ENCODE peak calls at places on chromosome 2, in nine cellular contexts. One of them, this sample, is unnamed.
A peak's percentile ranks its signal among the peaks of the same experiment; 100 is the strongest.

GRCh38 chr2:198873771-198874501 is 583.8 kb downstream of the SATB2 start:
- DNase-seq in aorta: no peak
- DNase-seq in mesendoderm: no peak
- DNase-seq in cardiac muscle cell: no peak
- DNase-seq in esophagus squamous epithelium: no peak
- DNase-seq in Peyer's patch: no peak
- DNase-seq in CD4-positive, alpha-beta memory T cell: no peak
- DNase-seq in CD8-positive, alpha-beta T cell: no peak
- DNase-seq in uterus: no peak
- DNase-seq in this sample: no peak

GRCh38 chr2:69026026-69026425 is 13.0 kb downstream of the ANTXR1 start:
- DNase-seq in CD4-positive, alpha-beta memory T cell: no peak
- DNase-seq in cardiac muscle cell: no peak
- DNase-seq in Peyer's patch: no peak
- DNase-seq in mesendoderm: peak; percentile 71
- DNase-seq in uterus: no peak
- DNase-seq in CD8-positive, alpha-beta T cell: no peak
- DNase-seq in esophagus squamous epithelium: no peak
- DNase-seq in aorta: no peak
- DNase-seq in this sample: no peak

GRCh38 chr2:179272406-179273192 is 8.0 kb upstream of the SESTD1 start:
- DNase-seq in CD8-positive, alpha-beta T cell: no peak
- DNase-seq in aorta: no peak
- DNase-seq in cardiac muscle cell: peak; percentile 5
- DNase-seq in uterus: no peak
- DNase-seq in mesendoderm: no peak
- DNase-seq in CD4-positive, alpha-beta memory T cell: no peak
- DNase-seq in esophagus squamous epithelium: no peak
- DNase-seq in Peyer's patch: no peak
- DNase-seq in this sample: no peak

GRCh38 chr2:20164061-20164733 is 60.7 kb downstream of the SDC1 start:
- DNase-seq in cardiac muscle cell: peak; percentile 36
- DNase-seq in Peyer's patch: no peak
- DNase-seq in mesendoderm: peak; percentile 69
- DNase-seq in esophagus squamous epithelium: no peak
- DNase-seq in aorta: no peak
- DNase-seq in CD8-positive, alpha-beta T cell: no peak
- DNase-seq in uterus: no peak
- DNase-seq in CD4-positive, alpha-beta memory T cell: no peak
- DNase-seq in this sample: no peak

GRCh38 chr2:162795312-162795711 is 43.3 kb downstream of the KCNH7 start:
- DNase-seq in CD4-positive, alpha-beta memory T cell: no peak
- DNase-seq in esophagus squamous epithelium: no peak
- DNase-seq in Peyer's patch: no peak
- DNase-seq in mesendoderm: peak; percentile 49
- DNase-seq in CD8-positive, alpha-beta T cell: no peak
- DNase-seq in uterus: no peak
- DNase-seq in aorta: no peak
- DNase-seq in cardiac muscle cell: no peak
- DNase-seq in this sample: no peak

GRCh38 chr2:169715379-169716228 is 18.0 kb upstream of the KLHL23 start:
- DNase-seq in uterus: no peak
- DNase-seq in CD4-positive, alpha-beta memory T cell: no peak
- DNase-seq in Peyer's patch: no peak
- DNase-seq in CD8-positive, alpha-beta T cell: no peak
- DNase-seq in cardiac muscle cell: peak; percentile 32
- DNase-seq in mesendoderm: no peak
- DNase-seq in aorta: no peak
- DNase-seq in esophagus squamous epithelium: no peak
- DNase-seq in this sample: no peak

GRCh38 chr2:86249843-86250402 is 50.7 kb downstream of the MRPL35 start:
- DNase-seq in CD8-positive, alpha-beta T cell: no peak
- DNase-seq in CD4-positive, alpha-beta memory T cell: no peak
- DNase-seq in cardiac muscle cell: no peak
- DNase-seq in esophagus squamous epithelium: no peak
- DNase-seq in Peyer's patch: peak; percentile 34
- DNase-seq in uterus: peak; percentile 31
- DNase-seq in mesendoderm: no peak
- DNase-seq in aorta: no peak
- DNase-seq in this sample: no peak

GRCh38 chr2:186254759-186255158 is 231.3 kb upstream of the ZC3H15 start:
- DNase-seq in esophagus squamous epithelium: no peak
- DNase-seq in Peyer's patch: no peak
- DNase-seq in CD8-positive, alpha-beta T cell: no peak
- DNase-seq in aorta: no peak
- DNase-seq in mesendoderm: no peak
- DNase-seq in CD4-positive, alpha-beta memory T cell: no peak
- DNase-seq in cardiac muscle cell: no peak
- DNase-seq in uterus: no peak
- DNase-seq in this sample: no peak

GRCh38 chr2:26850565-26850964 is 2.6 kb downstream of the DPYSL5 start:
- DNase-seq in mesendoderm: no peak
- DNase-seq in uterus: no peak
- DNase-seq in CD8-positive, alpha-beta T cell: no peak
- DNase-seq in Peyer's patch: no peak
- DNase-seq in cardiac muscle cell: no peak
- DNase-seq in CD4-positive, alpha-beta memory T cell: no peak
- DNase-seq in aorta: no peak
- DNase-seq in esophagus squamous epithelium: no peak
- DNase-seq in this sample: no peak

GRCh38 chr2:71859211-71859847 is 288.3 kb downstream of the CYP26B1 start:
- DNase-seq in uterus: no peak
- DNase-seq in mesendoderm: no peak
- DNase-seq in cardiac muscle cell: no peak
- DNase-seq in CD8-positive, alpha-beta T cell: no peak
- DNase-seq in esophagus squamous epithelium: no peak
- DNase-seq in CD4-positive, alpha-beta memory T cell: no peak
- DNase-seq in aorta: no peak
- DNase-seq in Peyer's patch: no peak
- DNase-seq in this sample: no peak

GRCh38 chr2:69911985-69912563 is 2.8 kb upstream of the MXD1 start:
- DNase-seq in aorta: no peak
- DNase-seq in esophagus squamous epithelium: no peak
- DNase-seq in mesendoderm: peak; percentile 71
- DNase-seq in Peyer's patch: no peak
- DNase-seq in CD4-positive, alpha-beta memory T cell: peak; percentile 74
- DNase-seq in uterus: no peak
- DNase-seq in CD8-positive, alpha-beta T cell: no peak
- DNase-seq in cardiac muscle cell: peak; percentile 59
- DNase-seq in this sample: no peak

GRCh38 chr2:239268549-239268948 is 132.3 kb downstream of the HDAC4 start:
- DNase-seq in aorta: no peak
- DNase-seq in CD8-positive, alpha-beta T cell: no peak
- DNase-seq in uterus: no peak
- DNase-seq in CD4-positive, alpha-beta memory T cell: no peak
- DNase-seq in mesendoderm: no peak
- DNase-seq in esophagus squamous epithelium: no peak
- DNase-seq in Peyer's patch: no peak
- DNase-seq in cardiac muscle cell: no peak
- DNase-seq in this sample: no peak

GRCh38 chr2:173760553-173760952 is 204.6 kb downstream of the SP3 start:
- DNase-seq in mesendoderm: no peak
- DNase-seq in aorta: no peak
- DNase-seq in uterus: no peak
- DNase-seq in CD8-positive, alpha-beta T cell: no peak
- DNase-seq in cardiac muscle cell: no peak
- DNase-seq in Peyer's patch: no peak
- DNase-seq in esophagus squamous epithelium: no peak
- DNase-seq in CD4-positive, alpha-beta memory T cell: no peak
- DNase-seq in this sample: no peak

GRCh38 chr2:17878222-17879136 is at the start of gene KCNS3:
- DNase-seq in CD8-positive, alpha-beta T cell: no peak
- DNase-seq in CD4-positive, alpha-beta memory T cell: no peak
- DNase-seq in Peyer's patch: no peak
- DNase-seq in esophagus squamous epithelium: no peak
- DNase-seq in aorta: peak; percentile 55
- DNase-seq in cardiac muscle cell: peak; percentile 79
- DNase-seq in uterus: no peak
- DNase-seq in mesendoderm: peak; percentile 47
- DNase-seq in this sample: peak; percentile 74

GRCh38 chr2:30217644-30218361 is 13.5 kb upstream of the LBH start:
- DNase-seq in cardiac muscle cell: no peak
- DNase-seq in CD8-positive, alpha-beta T cell: no peak
- DNase-seq in CD4-positive, alpha-beta memory T cell: no peak
- DNase-seq in mesendoderm: no peak
- DNase-seq in Peyer's patch: peak; percentile 71
- DNase-seq in uterus: no peak
- DNase-seq in aorta: peak; percentile 80
- DNase-seq in esophagus squamous epithelium: no peak
- DNase-seq in this sample: peak; percentile 91

GRCh38 chr2:9877026-9877425 is 33.8 kb downstream of the TAF1B start:
- DNase-seq in CD8-positive, alpha-beta T cell: no peak
- DNase-seq in CD4-positive, alpha-beta memory T cell: no peak
- DNase-seq in esophagus squamous epithelium: no peak
- DNase-seq in cardiac muscle cell: no peak
- DNase-seq in aorta: no peak
- DNase-seq in Peyer's patch: no peak
- DNase-seq in mesendoderm: no peak
- DNase-seq in uterus: no peak
- DNase-seq in this sample: no peak
- H3K4me1 ChIP-seq in CD8-positive, alpha-beta T cell: no peaks in the 10 kb centered on the region
- H3K4me1 ChIP-seq in CD4-positive, alpha-beta memory T cell: no peaks in the 10 kb centered on the region
- H3K4me1 ChIP-seq in esophagus squamous epithelium: no peaks in the 10 kb centered on the region
- H3K4me1 ChIP-seq in cardiac muscle cell: no peaks in the 10 kb centered on the region
- H3K4me1 ChIP-seq in aorta: no peaks in the 10 kb centered on the region
- H3K4me1 ChIP-seq in Peyer's patch: no peaks in the 10 kb centered on the region
- H3K4me1 ChIP-seq in mesendoderm: peaks cover 6% of the 10 kb centered on the region
- H3K4me1 ChIP-seq in uterus: no peaks in the 10 kb centered on the region
- H3K4me1 ChIP-seq in this sample: no peaks in the 10 kb centered on the region

DNA sequence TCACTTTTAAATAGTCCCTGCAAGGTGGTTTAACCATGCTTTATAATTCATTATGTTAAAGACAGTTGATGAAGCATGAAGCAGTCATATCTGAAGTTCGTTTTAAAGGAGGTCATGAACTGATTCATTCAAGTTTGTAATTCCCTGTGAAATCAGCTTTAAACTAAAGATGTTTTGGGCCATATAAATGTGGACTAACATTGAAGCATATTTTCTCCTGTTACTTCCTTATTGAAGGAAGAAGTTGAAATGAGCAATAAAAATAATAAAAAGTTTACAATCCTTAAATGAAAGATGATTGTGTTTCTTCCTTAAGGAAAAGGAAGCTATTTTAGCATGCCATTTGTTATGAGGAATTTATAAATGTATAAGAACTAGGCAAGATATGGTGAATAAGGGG is 446.1 kb downstream of the XIRP2 start:
- DNase-seq in esophagus squamous epithelium: no peak
- DNase-seq in mesendoderm: no peak
- DNase-seq in Peyer's patch: no peak
- DNase-seq in CD8-positive, alpha-beta T cell: no peak
- DNase-seq in CD4-positive, alpha-beta memory T cell: no peak
- DNase-seq in aorta: no peak
- DNase-seq in uterus: no peak
- DNase-seq in cardiac muscle cell: no peak
- DNase-seq in this sample: no peak
- H3K4me1 ChIP-seq in esophagus squamous epithelium: no peaks in the 10 kb centered on the region
- H3K4me1 ChIP-seq in mesendoderm: peaks cover 7% of the 10 kb centered on the region
- H3K4me1 ChIP-seq in Peyer's patch: no peaks in the 10 kb centered on the region
- H3K4me1 ChIP-seq in CD8-positive, alpha-beta T cell: no peaks in the 10 kb centered on the region
- H3K4me1 ChIP-seq in CD4-positive, alpha-beta memory T cell: no peaks in the 10 kb centered on the region
- H3K4me1 ChIP-seq in aorta: no peaks in the 10 kb centered on the region
- H3K4me1 ChIP-seq in uterus: no peaks in the 10 kb centered on the region
- H3K4me1 ChIP-seq in cardiac muscle cell: peaks cover 35% of the 10 kb centered on the region
- H3K4me1 ChIP-seq in this sample: no peaks in the 10 kb centered on the region

GRCh38 chr2:53949457-53949856 is 21.3 kb downstream of the PSME4 start:
- DNase-seq in CD8-positive, alpha-beta T cell: no peak
- DNase-seq in uterus: no peak
- DNase-seq in aorta: no peak
- DNase-seq in cardiac muscle cell: no peak
- DNase-seq in mesendoderm: no peak
- DNase-seq in Peyer's patch: no peak
- DNase-seq in CD4-positive, alpha-beta memory T cell: no peak
- DNase-seq in esophagus squamous epithelium: no peak
- DNase-seq in this sample: no peak

GRCh38 chr2:53941749-53942148 is 29.0 kb downstream of the PSME4 start:
- DNase-seq in uterus: no peak
- DNase-seq in esophagus squamous epithelium: no peak
- DNase-seq in mesendoderm: no peak
- DNase-seq in cardiac muscle cell: no peak
- DNase-seq in CD4-positive, alpha-beta memory T cell: no peak
- DNase-seq in Peyer's patch: no peak
- DNase-seq in aorta: no peak
- DNase-seq in CD8-positive, alpha-beta T cell: no peak
- DNase-seq in this sample: no peak

GRCh38 chr2:53942280-53942679 is 28.5 kb downstream of the PSME4 start:
- DNase-seq in esophagus squamous epithelium: no peak
- DNase-seq in CD8-positive, alpha-beta T cell: no peak
- DNase-seq in mesendoderm: no peak
- DNase-seq in uterus: no peak
- DNase-seq in CD4-positive, alpha-beta memory T cell: no peak
- DNase-seq in Peyer's patch: no peak
- DNase-seq in cardiac muscle cell: no peak
- DNase-seq in aorta: no peak
- DNase-seq in this sample: no peak

GRCh38 chr2:53944542-53944941 is 26.3 kb downstream of the PSME4 start:
- DNase-seq in esophagus squamous epithelium: no peak
- DNase-seq in CD8-positive, alpha-beta T cell: no peak
- DNase-seq in CD4-positive, alpha-beta memory T cell: no peak
- DNase-seq in uterus: no peak
- DNase-seq in aorta: no peak
- DNase-seq in mesendoderm: no peak
- DNase-seq in Peyer's patch: no peak
- DNase-seq in cardiac muscle cell: no peak
- DNase-seq in this sample: no peak

DNA sequence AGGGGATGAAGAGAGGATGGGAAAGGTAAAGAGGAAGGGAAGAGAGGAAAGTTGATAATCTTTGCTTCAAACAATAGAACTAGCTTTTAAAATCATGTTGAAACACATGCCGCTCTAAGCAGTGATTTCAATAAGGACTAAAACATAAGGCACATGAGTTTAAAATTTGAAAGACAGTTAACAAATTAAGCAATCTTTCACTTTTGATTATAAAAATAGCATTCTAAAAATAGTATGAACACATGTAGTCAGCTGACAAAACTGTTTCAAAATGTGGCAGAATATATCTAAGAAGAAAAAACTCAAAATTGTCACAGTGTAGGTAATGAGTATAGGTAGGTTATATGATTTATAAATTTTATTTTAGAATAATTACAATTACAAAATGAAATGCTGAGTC is 25.3 kb downstream of the PSME4 start:
- DNase-seq in CD8-positive, alpha-beta T cell: no peak
- DNase-seq in cardiac muscle cell: no peak
- DNase-seq in aorta: no peak
- DNase-seq in CD4-positive, alpha-beta memory T cell: no peak
- DNase-seq in uterus: no peak
- DNase-seq in mesendoderm: no peak
- DNase-seq in esophagus squamous epithelium: no peak
- DNase-seq in Peyer's patch: no peak
- DNase-seq in this sample: no peak
- H3K4me1 ChIP-seq in CD8-positive, alpha-beta T cell: peaks cover 3% of the 10 kb centered on the region
- H3K4me1 ChIP-seq in cardiac muscle cell: peaks cover 7% of the 10 kb centered on the region
- H3K4me1 ChIP-seq in aorta: no peaks in the 10 kb centered on the region
- H3K4me1 ChIP-seq in CD4-positive, alpha-beta memory T cell: peaks cover 9% of the 10 kb centered on the region
- H3K4me1 ChIP-seq in uterus: no peaks in the 10 kb centered on the region
- H3K4me1 ChIP-seq in mesendoderm: no peaks in the 10 kb centered on the region
- H3K4me1 ChIP-seq in esophagus squamous epithelium: peaks cover 6% of the 10 kb centered on the region
- H3K4me1 ChIP-seq in Peyer's patch: no peaks in the 10 kb centered on the region
- H3K4me1 ChIP-seq in this sample: peaks cover 2% of the 10 kb centered on the region

GRCh38 chr2:237671466-237672173 is 44.2 kb downstream of the LRRFIP1 start:
- DNase-seq in cardiac muscle cell: no peak
- DNase-seq in uterus: no peak
- DNase-seq in mesendoderm: no peak
- DNase-seq in CD4-positive, alpha-beta memory T cell: no peak
- DNase-seq in esophagus squamous epithelium: no peak
- DNase-seq in aorta: no peak
- DNase-seq in Peyer's patch: no peak
- DNase-seq in CD8-positive, alpha-beta T cell: no peak
- DNase-seq in this sample: no peak
- H3K4me1 ChIP-seq in cardiac muscle cell: peaks cover 25% of the 10 kb centered on the region
- H3K4me1 ChIP-seq in uterus: peaks cover 18% of the 10 kb centered on the region
- H3K4me1 ChIP-seq in mesendoderm: peaks cover 6% of the 10 kb centered on the region
- H3K4me1 ChIP-seq in CD4-positive, alpha-beta memory T cell: peaks cover 41% of the 10 kb centered on the region
- H3K4me1 ChIP-seq in esophagus squamous epithelium: peaks cover 36% of the 10 kb centered on the region
- H3K4me1 ChIP-seq in aorta: no peaks in the 10 kb centered on the region
- H3K4me1 ChIP-seq in Peyer's patch: no peaks in the 10 kb centered on the region
- H3K4me1 ChIP-seq in CD8-positive, alpha-beta T cell: peaks cover 40% of the 10 kb centered on the region
- H3K4me1 ChIP-seq in this sample: peaks cover 29% of the 10 kb centered on the region

This sample was measured in kidney.